ENCODE peak calls at places on chromosomes 3 and 15, in four cellular contexts. One of them, this sample, is unnamed.
A peak's percentile ranks its signal among the peaks of the same experiment; 100 is the strongest.

GRCh38 chr15:81914734-81915234 is 131.0 kb downstream of the MEX3B start:
- DNase-seq in skeletal muscle cell: peak; percentile 57
- DNase-seq in cardiac muscle cell: peak; percentile 4
- DNase-seq in pancreas: peak; percentile 33
- DNase-seq in this sample: no peak

GRCh38 chr3:57006048-57006709 is 54.3 kb upstream of the SPATA12 start:
- DNase-seq in skeletal muscle cell: no peak
- DNase-seq in cardiac muscle cell: no peak
- DNase-seq in pancreas: no peak
- DNase-seq in this sample: no peak

GRCh38 chr3:127525373-127525772 is 65.2 kb downstream of the TPRA1 start:
- DNase-seq in skeletal muscle cell: peak; percentile 27
- DNase-seq in cardiac muscle cell: peak; percentile 36
- DNase-seq in pancreas: no peak
- DNase-seq in this sample: no peak

GRCh38 chr3:71369733-71370391 is 213.7 kb downstream of the FOXP1 start:
- DNase-seq in skeletal muscle cell: peak; percentile 59
- DNase-seq in cardiac muscle cell: peak; percentile 57
- DNase-seq in pancreas: no peak
- DNase-seq in this sample: no peak

GRCh38 chr3:63975705-63976104 is 47.6 kb downstream of the PSMD6 start:
- DNase-seq in skeletal muscle cell: peak; percentile 87
- DNase-seq in cardiac muscle cell: peak; percentile 75
- DNase-seq in pancreas: peak; percentile 64
- DNase-seq in this sample: no peak

GRCh38 chr3:28835751-28836150 is 445.1 kb upstream of the RBMS3 start:
- DNase-seq in skeletal muscle cell: no peak
- DNase-seq in cardiac muscle cell: peak; percentile 7
- DNase-seq in pancreas: peak; percentile 49
- DNase-seq in this sample: no peak

GRCh38 chr3:189457201-189457607 is 174.0 kb upstream of the TP63 start:
- DNase-seq in skeletal muscle cell: peak; percentile 5
- DNase-seq in cardiac muscle cell: peak; percentile 30
- DNase-seq in pancreas: no peak
- DNase-seq in this sample: no peak

GRCh38 chr15:51829360-51830278 is at the start of gene TMOD3:
- DNase-seq in skeletal muscle cell: peak; percentile 64
- DNase-seq in cardiac muscle cell: peak; percentile 94
- DNase-seq in pancreas: peak; percentile 93
- DNase-seq in this sample: peak; percentile 74

DNA sequence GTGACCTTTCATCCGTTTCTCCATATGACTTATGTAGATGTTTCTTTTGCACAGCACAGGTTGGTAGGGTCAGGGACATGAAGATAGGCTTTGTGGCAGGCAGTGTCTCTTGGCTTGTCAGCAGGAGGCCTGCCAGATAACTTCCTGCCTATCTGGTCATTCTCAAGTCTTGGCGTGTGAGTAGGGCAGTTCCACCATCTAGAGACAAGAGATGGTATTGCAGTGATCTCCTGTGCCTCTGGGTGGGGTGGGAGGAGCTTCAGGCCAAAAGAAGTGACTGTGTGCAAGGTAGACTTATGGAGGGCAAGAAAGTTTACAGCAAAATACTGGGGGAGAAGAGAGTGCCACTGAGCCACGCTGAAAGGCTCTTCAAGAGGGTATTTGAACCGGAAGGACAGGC is 11.0 kb downstream of the TEX264 start:
- DNase-seq in skeletal muscle cell: peak; percentile 66
- DNase-seq in cardiac muscle cell: peak; percentile 88
- DNase-seq in pancreas: peak; percentile 21
- DNase-seq in this sample: peak; percentile 67
- H3K4me3 ChIP-seq in skeletal muscle cell: no peak overlapping the region
- H3K4me3 ChIP-seq in cardiac muscle cell: no peak overlapping the region
- H3K4me3 ChIP-seq in pancreas: no peak overlapping the region
- H3K4me3 ChIP-seq in this sample: no peak overlapping the region

GRCh38 chr3:195802261-195802701 is 9.4 kb downstream of the MUC4 start:
- DNase-seq in skeletal muscle cell: no peak
- DNase-seq in cardiac muscle cell: no peak
- DNase-seq in pancreas: no peak
- DNase-seq in this sample: no peak
- H3K4me3 ChIP-seq in skeletal muscle cell: no peak overlapping the region
- H3K4me3 ChIP-seq in cardiac muscle cell: no peak overlapping the region
- H3K4me3 ChIP-seq in pancreas: no peak overlapping the region
- H3K4me3 ChIP-seq in this sample: no peak overlapping the region

DNA sequence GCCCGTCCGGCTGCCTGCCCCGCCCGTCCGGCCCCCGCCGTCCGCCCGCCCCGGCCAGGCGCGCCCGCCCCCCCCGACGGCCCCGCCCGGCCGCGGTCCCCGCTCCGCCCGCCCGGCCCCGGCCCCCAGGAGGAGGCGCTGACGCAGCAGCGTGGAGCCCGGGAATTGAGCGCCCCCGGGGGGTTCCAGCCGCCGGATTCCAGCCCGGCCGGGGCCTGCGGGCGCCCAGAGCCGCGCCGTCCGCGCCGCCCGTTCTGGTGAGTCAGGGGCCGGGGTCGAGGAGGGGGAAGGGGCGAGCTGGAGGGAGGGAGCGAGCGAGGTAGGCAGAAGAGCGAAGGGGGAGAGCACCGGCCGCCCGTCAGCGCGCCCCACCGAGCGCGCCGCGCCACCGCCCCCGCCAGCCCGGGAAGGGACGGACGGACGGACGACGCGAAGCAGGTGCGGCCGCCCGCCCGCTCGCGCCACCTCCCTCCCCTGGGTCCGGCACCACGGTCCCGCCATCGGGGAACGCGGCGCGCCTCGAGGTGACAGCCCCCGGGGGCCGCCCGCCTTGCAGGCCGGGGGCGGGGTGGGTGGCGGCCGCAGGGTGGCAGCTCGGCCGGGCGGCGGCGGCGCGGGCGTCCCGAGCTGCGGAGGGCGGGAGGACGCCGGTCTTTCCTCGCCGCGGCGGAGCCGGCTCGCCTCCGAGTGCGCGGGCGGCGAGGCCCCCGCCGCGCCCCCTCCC is 421 bp downstream of the BAHD1 start:
- DNase-seq in skeletal muscle cell: no peak
- DNase-seq in cardiac muscle cell: no peak
- DNase-seq in pancreas: peak; percentile 72
- DNase-seq in this sample: no peak
- H3K4me3 ChIP-seq in skeletal muscle cell: peak overlapping the region; percentile 66
- H3K4me3 ChIP-seq in cardiac muscle cell: peak overlapping the region; percentile 97
- H3K4me3 ChIP-seq in pancreas: peak overlapping the region; percentile 62
- H3K4me3 ChIP-seq in this sample: peak overlapping the region; percentile 67

DNA sequence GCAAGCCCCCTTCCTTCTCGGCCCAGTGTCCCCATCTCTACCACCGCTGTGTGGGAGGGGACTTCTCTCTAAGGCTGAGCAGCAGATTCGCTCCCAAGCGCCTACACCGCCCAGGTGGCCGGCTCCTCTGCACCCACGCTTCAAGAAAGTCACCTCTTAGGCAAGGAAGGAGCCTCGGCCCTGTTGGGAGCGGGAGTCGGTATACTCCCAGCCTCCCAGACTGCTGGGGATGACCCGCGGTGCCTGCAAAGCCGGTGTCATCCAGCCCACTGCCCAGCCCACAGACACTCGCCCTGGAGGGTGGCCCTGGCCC is 527 bp downstream of the CHRNB4 start:
- DNase-seq in skeletal muscle cell: no peak
- DNase-seq in cardiac muscle cell: no peak
- DNase-seq in pancreas: no peak
- DNase-seq in this sample: no peak
- H3K4me3 ChIP-seq in skeletal muscle cell: peak overlapping the region; percentile 48
- H3K4me3 ChIP-seq in cardiac muscle cell: peak overlapping the region; percentile 54
- H3K4me3 ChIP-seq in pancreas: no peak overlapping the region
- H3K4me3 ChIP-seq in this sample: no peak overlapping the region